ENCODE peak calls at places on chromosomes 7 and 10, in ten cellular contexts. One of them, this sample, is unnamed.

GRCh38 chr7:3095046-3095445 is 51.4 kb upstream of the CARD11 start:
- DNase-seq in pancreas: peak; percentile 18
- DNase-seq in HL-60: peak; percentile 53
- DNase-seq in adrenal gland: no peak
- DNase-seq in RWPE1: no peak
- DNase-seq in hepatocyte: no peak
- DNase-seq in IMR-90: no peak
- DNase-seq in thoracic aorta: no peak
- DNase-seq in A549: no peak
- DNase-seq in psoas muscle: no peak
- DNase-seq in this sample: no peak

GRCh38 chr7:94706991-94707390 is 51.1 kb upstream of the SGCE start:
- DNase-seq in pancreas: no peak
- DNase-seq in HL-60: no peak
- DNase-seq in adrenal gland: no peak
- DNase-seq in RWPE1: no peak
- DNase-seq in hepatocyte: no peak
- DNase-seq in IMR-90: no peak
- DNase-seq in thoracic aorta: no peak
- DNase-seq in A549: no peak
- DNase-seq in psoas muscle: no peak
- DNase-seq in this sample: no peak

GRCh38 chr10:75395955-75396860 is 5.4 kb downstream of the ZNF503 start:
- DNase-seq in pancreas: peak; percentile 57
- DNase-seq in HL-60: no peak
- DNase-seq in adrenal gland: peak; percentile 40
- DNase-seq in RWPE1: no peak
- DNase-seq in hepatocyte: peak; percentile 49
- DNase-seq in IMR-90: no peak
- DNase-seq in thoracic aorta: no peak
- DNase-seq in A549: no peak
- DNase-seq in psoas muscle: peak; percentile 39
- DNase-seq in this sample: no peak

GRCh38 chr10:21516270-21517131 is 9.0 kb downstream of the SKIDA1 start:
- DNase-seq in pancreas: peak; percentile 51
- DNase-seq in HL-60: peak; percentile 16
- DNase-seq in adrenal gland: peak; percentile 68
- DNase-seq in RWPE1: peak; percentile 38
- DNase-seq in hepatocyte: peak; percentile 87
- DNase-seq in IMR-90: peak; percentile 78
- DNase-seq in thoracic aorta: no peak
- DNase-seq in A549: peak; percentile 63
- DNase-seq in psoas muscle: peak; percentile 73
- DNase-seq in this sample: no peak

GRCh38 chr10:68403701-68404100 is 3.4 kb downstream of the RUFY2 start:
- DNase-seq in pancreas: no peak
- DNase-seq in HL-60: no peak
- DNase-seq in adrenal gland: no peak
- DNase-seq in RWPE1: no peak
- DNase-seq in hepatocyte: no peak
- DNase-seq in IMR-90: no peak
- DNase-seq in thoracic aorta: no peak
- DNase-seq in A549: no peak
- DNase-seq in psoas muscle: no peak
- DNase-seq in this sample: no peak

GRCh38 chr7:84236398-84236797 is 41.8 kb upstream of the SEMA3A start:
- DNase-seq in pancreas: no peak
- DNase-seq in HL-60: no peak
- DNase-seq in adrenal gland: no peak
- DNase-seq in RWPE1: peak; percentile 63
- DNase-seq in hepatocyte: no peak
- DNase-seq in IMR-90: peak; percentile 82
- DNase-seq in thoracic aorta: no peak
- DNase-seq in A549: no peak
- DNase-seq in psoas muscle: no peak
- DNase-seq in this sample: no peak

GRCh38 chr10:3452683-3453388 is 280.3 kb upstream of the PITRM1 start:
- DNase-seq in pancreas: no peak
- DNase-seq in HL-60: no peak
- DNase-seq in adrenal gland: no peak
- DNase-seq in RWPE1: peak; percentile 56
- DNase-seq in hepatocyte: peak; percentile 49
- DNase-seq in IMR-90: peak; percentile 90
- DNase-seq in thoracic aorta: no peak
- DNase-seq in A549: peak; percentile 38
- DNase-seq in psoas muscle: no peak
- DNase-seq in this sample: peak; percentile 65

GRCh38 chr7:16430133-16430532 is 8.8 kb upstream of the CRPPA start:
- DNase-seq in pancreas: no peak
- DNase-seq in HL-60: no peak
- DNase-seq in adrenal gland: no peak
- DNase-seq in RWPE1: peak; percentile 17
- DNase-seq in hepatocyte: no peak
- DNase-seq in IMR-90: peak; percentile 20
- DNase-seq in thoracic aorta: no peak
- DNase-seq in A549: no peak
- DNase-seq in psoas muscle: no peak
- DNase-seq in this sample: no peak

GRCh38 chr10:86960003-86960862 is 1.8 kb downstream of the SNCG start:
- DNase-seq in pancreas: no peak
- DNase-seq in HL-60: peak; percentile 34
- DNase-seq in adrenal gland: peak; percentile 65
- DNase-seq in RWPE1: peak; percentile 68
- DNase-seq in hepatocyte: peak; percentile 84
- DNase-seq in IMR-90: peak; percentile 65
- DNase-seq in thoracic aorta: peak; percentile 3
- DNase-seq in A549: peak; percentile 84
- DNase-seq in psoas muscle: no peak
- DNase-seq in this sample: no peak

DNA sequence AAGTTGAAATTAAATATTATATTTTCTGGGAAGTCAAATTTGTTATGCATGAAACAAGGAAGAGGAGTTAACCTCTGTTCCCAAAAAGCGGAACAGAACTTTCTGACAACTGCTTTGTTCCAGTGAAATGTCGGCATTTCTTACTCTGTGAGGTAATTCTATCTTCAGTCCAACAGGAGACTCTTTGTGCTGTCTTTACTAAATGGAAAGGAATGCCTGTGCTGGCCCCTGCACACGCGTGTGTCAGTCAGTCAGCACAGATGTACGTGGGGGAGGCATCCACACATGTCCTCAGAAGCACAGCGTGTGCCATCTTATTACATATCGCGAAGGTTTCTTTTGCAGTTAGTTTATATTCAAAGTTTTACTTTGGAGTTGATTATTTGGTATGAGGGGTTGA is 37.5 kb downstream of the NET1 start:
- DNase-seq in pancreas: no peak
- DNase-seq in HL-60: peak; percentile 43
- DNase-seq in adrenal gland: no peak
- DNase-seq in RWPE1: peak; percentile 55
- DNase-seq in hepatocyte: peak; percentile 71
- DNase-seq in IMR-90: peak; percentile 83
- DNase-seq in thoracic aorta: no peak
- DNase-seq in A549: peak; percentile 40
- DNase-seq in psoas muscle: no peak
- DNase-seq in this sample: peak; percentile 52
- H3K27ac ChIP-seq in pancreas: peak overlapping the region; percentile 77
- H3K27ac ChIP-seq in HL-60: peak overlapping the region; percentile 45
- H3K27ac ChIP-seq in adrenal gland: peak overlapping the region; percentile 4
- H3K27ac ChIP-seq in RWPE1: peak overlapping the region; percentile 62
- H3K27ac ChIP-seq in hepatocyte: peak overlapping the region; percentile 84
- H3K27ac ChIP-seq in IMR-90: peak overlapping the region; percentile 44
- H3K27ac ChIP-seq in thoracic aorta: peak overlapping the region; percentile 71
- H3K27ac ChIP-seq in A549: peak overlapping the region; percentile 64
- H3K27ac ChIP-seq in psoas muscle: peak overlapping the region; percentile 38
- H3K27ac ChIP-seq in this sample: peak overlapping the region; percentile 22

GRCh38 chr10:51876528-51876927 is 177.1 kb upstream of the CSTF2T start:
- DNase-seq in pancreas: no peak
- DNase-seq in HL-60: no peak
- DNase-seq in adrenal gland: no peak
- DNase-seq in RWPE1: no peak
- DNase-seq in hepatocyte: no peak
- DNase-seq in IMR-90: no peak
- DNase-seq in thoracic aorta: no peak
- DNase-seq in A549: no peak
- DNase-seq in psoas muscle: no peak
- DNase-seq in this sample: no peak

GRCh38 chr10:51878695-51879094 is 179.3 kb upstream of the CSTF2T start:
- DNase-seq in pancreas: no peak
- DNase-seq in HL-60: no peak
- DNase-seq in adrenal gland: no peak
- DNase-seq in RWPE1: no peak
- DNase-seq in hepatocyte: no peak
- DNase-seq in IMR-90: no peak
- DNase-seq in thoracic aorta: no peak
- DNase-seq in A549: no peak
- DNase-seq in psoas muscle: no peak
- DNase-seq in this sample: no peak

GRCh38 chr10:51879238-51879637 is 179.8 kb upstream of the CSTF2T start:
- DNase-seq in pancreas: peak; percentile 18
- DNase-seq in HL-60: no peak
- DNase-seq in adrenal gland: no peak
- DNase-seq in RWPE1: peak; percentile 68
- DNase-seq in hepatocyte: peak; percentile 53
- DNase-seq in IMR-90: peak; percentile 100
- DNase-seq in thoracic aorta: peak; percentile 38
- DNase-seq in A549: peak; percentile 48
- DNase-seq in psoas muscle: peak; percentile 18
- DNase-seq in this sample: peak; percentile 91

GRCh38 chr10:51876979-51877378 is 177.6 kb upstream of the CSTF2T start:
- DNase-seq in pancreas: no peak
- DNase-seq in HL-60: no peak
- DNase-seq in adrenal gland: no peak
- DNase-seq in RWPE1: no peak
- DNase-seq in hepatocyte: no peak
- DNase-seq in IMR-90: no peak
- DNase-seq in thoracic aorta: no peak
- DNase-seq in A549: no peak
- DNase-seq in psoas muscle: no peak
- DNase-seq in this sample: no peak

GRCh38 chr10:51877636-51878035 is 178.2 kb upstream of the CSTF2T start:
- DNase-seq in pancreas: no peak
- DNase-seq in HL-60: no peak
- DNase-seq in adrenal gland: no peak
- DNase-seq in RWPE1: no peak
- DNase-seq in hepatocyte: no peak
- DNase-seq in IMR-90: no peak
- DNase-seq in thoracic aorta: no peak
- DNase-seq in A549: no peak
- DNase-seq in psoas muscle: no peak
- DNase-seq in this sample: no peak
- TF ChIP-seq CTCF in pancreas: no peak
- TF ChIP-seq CTCF in HL-60: no peak
- TF ChIP-seq CTCF in adrenal gland: no peak
- TF ChIP-seq CTCF in RWPE1: no peak
- TF ChIP-seq CTCF in hepatocyte: no peak
- TF ChIP-seq CTCF in IMR-90: no peak
- TF ChIP-seq CTCF in thoracic aorta: no peak
- TF ChIP-seq CTCF in A549: no peak
- TF ChIP-seq CTCF in psoas muscle: no peak
- TF ChIP-seq CTCF in this sample: no peak

DNA sequence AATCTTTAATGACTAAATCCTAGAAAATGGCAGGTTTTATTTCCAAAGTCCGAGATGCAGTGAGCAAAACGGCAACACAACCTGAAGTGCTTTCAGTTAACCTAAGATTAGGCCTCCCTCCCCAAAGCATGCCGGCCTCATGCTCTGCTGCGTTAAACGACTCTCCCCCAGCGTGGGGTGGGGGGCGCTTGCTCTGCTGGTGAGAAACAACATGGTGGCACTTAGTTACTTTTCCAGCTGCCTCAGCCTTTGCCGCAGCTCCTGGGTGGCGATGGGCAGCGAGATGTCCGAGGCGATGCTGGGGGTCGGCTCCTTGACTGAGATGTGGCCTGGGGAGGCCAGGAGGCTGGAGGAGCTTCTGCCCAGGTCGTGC is 36.7 kb upstream of the NCAPG2 start:
- DNase-seq in pancreas: no peak
- DNase-seq in HL-60: no peak
- DNase-seq in adrenal gland: no peak
- DNase-seq in RWPE1: no peak
- DNase-seq in hepatocyte: no peak
- DNase-seq in IMR-90: no peak
- DNase-seq in thoracic aorta: no peak
- DNase-seq in A549: no peak
- DNase-seq in psoas muscle: no peak
- DNase-seq in this sample: no peak
- H3K27ac ChIP-seq in pancreas: no peak overlapping the region
- H3K27ac ChIP-seq in HL-60: no peak overlapping the region
- H3K27ac ChIP-seq in adrenal gland: no peak overlapping the region
- H3K27ac ChIP-seq in RWPE1: peak overlapping the region; percentile 45
- H3K27ac ChIP-seq in hepatocyte: peak overlapping the region; percentile 71
- H3K27ac ChIP-seq in IMR-90: peak overlapping the region; percentile 59
- H3K27ac ChIP-seq in thoracic aorta: peak overlapping the region; percentile 15
- H3K27ac ChIP-seq in A549: peak overlapping the region; percentile 81
- H3K27ac ChIP-seq in psoas muscle: no peak overlapping the region
- H3K27ac ChIP-seq in this sample: peak overlapping the region; percentile 95

DNA sequence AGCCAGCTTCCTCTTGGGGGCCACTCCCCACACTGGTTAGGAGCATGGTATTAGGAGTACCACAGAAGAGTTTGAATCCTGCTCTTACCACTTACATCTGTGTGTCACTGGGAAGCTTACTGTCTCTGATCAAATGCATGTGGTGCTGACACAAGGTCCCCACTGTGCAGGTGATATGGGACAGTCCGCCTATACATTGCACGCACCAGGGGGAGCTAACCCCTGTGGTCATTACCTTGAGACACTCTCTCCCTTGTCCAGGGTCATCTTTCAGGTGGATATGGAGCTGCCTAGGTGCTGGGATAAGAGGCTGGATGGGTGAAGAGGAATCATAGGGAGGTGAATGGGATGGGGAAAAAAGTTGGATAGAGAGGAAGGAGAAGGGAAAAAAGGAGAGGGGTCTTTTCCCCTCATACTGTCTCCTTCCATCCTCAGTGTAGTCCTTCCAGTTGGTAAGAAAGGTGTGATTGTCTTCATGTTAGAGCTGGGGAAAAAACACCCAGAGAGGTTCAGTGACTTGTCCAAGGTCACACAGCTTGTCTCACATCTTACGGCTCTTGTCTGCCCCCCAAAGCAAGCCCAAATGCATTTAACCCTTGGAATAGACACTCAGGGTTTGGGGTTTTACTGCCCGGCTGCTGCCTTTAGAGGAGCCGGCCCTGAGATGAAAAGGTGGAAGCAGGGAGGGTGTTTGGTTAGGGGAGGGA is 125.9 kb downstream of the CDH23 start:
- DNase-seq in pancreas: no peak
- DNase-seq in HL-60: no peak
- DNase-seq in adrenal gland: no peak
- DNase-seq in RWPE1: no peak
- DNase-seq in hepatocyte: no peak
- DNase-seq in IMR-90: no peak
- DNase-seq in thoracic aorta: no peak
- DNase-seq in A549: no peak
- DNase-seq in psoas muscle: no peak
- DNase-seq in this sample: no peak
- TF ChIP-seq CTCF in pancreas: no peak
- TF ChIP-seq CTCF in HL-60: no peak
- TF ChIP-seq CTCF in adrenal gland: no peak
- TF ChIP-seq CTCF in RWPE1: no peak
- TF ChIP-seq CTCF in hepatocyte: peak; percentile 10
- TF ChIP-seq CTCF in IMR-90: no peak
- TF ChIP-seq CTCF in thoracic aorta: no peak
- TF ChIP-seq CTCF in A549: no peak
- TF ChIP-seq CTCF in psoas muscle: no peak
- TF ChIP-seq CTCF in this sample: no peak

GRCh38 chr7:134447383-134447782 is 11.5 kb downstream of the AKR1B1 start:
- DNase-seq in pancreas: no peak
- DNase-seq in HL-60: no peak
- DNase-seq in adrenal gland: no peak
- DNase-seq in RWPE1: no peak
- DNase-seq in hepatocyte: no peak
- DNase-seq in IMR-90: no peak
- DNase-seq in thoracic aorta: no peak
- DNase-seq in A549: no peak
- DNase-seq in psoas muscle: no peak
- DNase-seq in this sample: no peak
- H3K27ac ChIP-seq in pancreas: no peak overlapping the region
- H3K27ac ChIP-seq in HL-60: no peak overlapping the region
- H3K27ac ChIP-seq in adrenal gland: peak overlapping the region; percentile 96
- H3K27ac ChIP-seq in RWPE1: no peak overlapping the region
- H3K27ac ChIP-seq in hepatocyte: no peak overlapping the region
- H3K27ac ChIP-seq in IMR-90: peak overlapping the region; percentile 54
- H3K27ac ChIP-seq in thoracic aorta: no peak overlapping the region
- H3K27ac ChIP-seq in A549: peak overlapping the region; percentile 94
- H3K27ac ChIP-seq in psoas muscle: no peak overlapping the region
- H3K27ac ChIP-seq in this sample: no peak overlapping the region

This sample was measured in AG04450.